ENCODE peak calls at places on chromosomes 7 and 10, in five cellular contexts. One of them, this sample, is unnamed.

GRCh38 chr7:38932509-38933168 is 23.6 kb upstream of the VPS41 start:
- DNase-seq in BE2C: peak; percentile 77
- DNase-seq in PC-9: peak; percentile 52
- DNase-seq in PC-3: peak; percentile 63
- DNase-seq in GM06990: peak; percentile 8
- DNase-seq in this sample: peak; percentile 71

GRCh38 chr10:90879062-90879461 is 7.3 kb downstream of the RPP30 start:
- DNase-seq in BE2C: no peak
- DNase-seq in PC-3: no peak
- DNase-seq in PC-9: no peak
- DNase-seq in GM06990: no peak
- DNase-seq in this sample: no peak

GRCh38 chr10:112446855-112447691 is at the start of the genes VTI1A and ZDHHC6:
- DNase-seq in BE2C: peak; percentile 88
- DNase-seq in GM06990: peak; percentile 85
- DNase-seq in PC-3: peak; percentile 75
- DNase-seq in PC-9: peak; percentile 65
- DNase-seq in this sample: peak; percentile 87

GRCh38 chr10:133230387-133231195 is 574 bp downstream of the UTF1 start:
- DNase-seq in PC-9: no peak
- DNase-seq in PC-3: no peak
- DNase-seq in GM06990: no peak
- DNase-seq in BE2C: no peak
- DNase-seq in this sample: no peak

GRCh38 chr7:138164804-138165203 is 88.5 kb downstream of the AKR1D1 start:
- DNase-seq in PC-9: no peak
- DNase-seq in BE2C: no peak
- DNase-seq in PC-3: no peak
- DNase-seq in GM06990: no peak
- DNase-seq in this sample: no peak

GRCh38 chr10:54985732-54986131 is 184.7 kb upstream of the PCDH15 start:
- DNase-seq in BE2C: no peak
- DNase-seq in PC-3: peak; percentile 72
- DNase-seq in PC-9: no peak
- DNase-seq in GM06990: no peak
- DNase-seq in this sample: no peak

GRCh38 chr10:125708971-125709503 is 10.5 kb upstream of the EDRF1 start:
- DNase-seq in PC-3: no peak
- DNase-seq in PC-9: no peak
- DNase-seq in BE2C: no peak
- DNase-seq in GM06990: no peak
- DNase-seq in this sample: no peak

GRCh38 chr10:133117688-133118071 is 30.0 kb downstream of the ADGRA1 start:
- DNase-seq in GM06990: no peak
- DNase-seq in PC-3: no peak
- DNase-seq in BE2C: no peak
- DNase-seq in PC-9: no peak
- DNase-seq in this sample: no peak

GRCh38 chr10:126634915-126635314 is 35.6 kb downstream of the C10orf90 start:
- DNase-seq in BE2C: no peak
- DNase-seq in GM06990: no peak
- DNase-seq in PC-3: peak; percentile 94
- DNase-seq in PC-9: no peak
- DNase-seq in this sample: no peak

GRCh38 chr7:120960714-120961113 is 10.1 kb downstream of the ING3 start:
- DNase-seq in BE2C: no peak
- DNase-seq in PC-9: no peak
- DNase-seq in GM06990: no peak
- DNase-seq in PC-3: no peak
- DNase-seq in this sample: no peak

GRCh38 chr10:93812664-93813338 is 55.1 kb downstream of the LGI1 start:
- DNase-seq in BE2C: no peak
- DNase-seq in PC-3: no peak
- DNase-seq in PC-9: no peak
- DNase-seq in GM06990: no peak
- DNase-seq in this sample: no peak

GRCh38 chr10:118568327-118568848 is 27.1 kb downstream of the PRLHR start:
- DNase-seq in PC-9: peak; percentile 30
- DNase-seq in GM06990: no peak
- DNase-seq in BE2C: peak; percentile 61
- DNase-seq in PC-3: peak; percentile 73
- DNase-seq in this sample: peak; percentile 34

GRCh38 chr7:35336444-35336843 is 82.5 kb upstream of the TBX20 start:
- DNase-seq in GM06990: no peak
- DNase-seq in PC-9: no peak
- DNase-seq in PC-3: no peak
- DNase-seq in BE2C: peak; percentile 57
- DNase-seq in this sample: peak; percentile 58

GRCh38 chr7:94250984-94251383 is 143.7 kb upstream of the COL1A2 start:
- DNase-seq in PC-3: no peak
- DNase-seq in GM06990: no peak
- DNase-seq in PC-9: peak; percentile 5
- DNase-seq in BE2C: no peak
- DNase-seq in this sample: no peak

GRCh38 chr7:42426163-42426562 is 189.2 kb upstream of the GLI3 start:
- DNase-seq in PC-9: no peak
- DNase-seq in GM06990: no peak
- DNase-seq in PC-3: peak; percentile 5
- DNase-seq in BE2C: no peak
- DNase-seq in this sample: no peak

GRCh38 chr10:22340362-22341189 is 4.7 kb upstream of the SPAG6 start:
- DNase-seq in PC-3: peak; percentile 54
- DNase-seq in PC-9: peak; percentile 72
- DNase-seq in BE2C: peak; percentile 77
- DNase-seq in GM06990: peak; percentile 82
- DNase-seq in this sample: peak; percentile 67

GRCh38 chr7:29511337-29511736 is 52.3 kb upstream of the PRR15 start:
- DNase-seq in PC-3: no peak
- DNase-seq in PC-9: no peak
- DNase-seq in GM06990: no peak
- DNase-seq in BE2C: no peak
- DNase-seq in this sample: no peak

GRCh38 chr7:132030883-132031282 is 474.5 kb upstream of the PODXL start:
- DNase-seq in PC-9: peak; percentile 61
- DNase-seq in GM06990: no peak
- DNase-seq in BE2C: no peak
- DNase-seq in PC-3: peak; percentile 81
- DNase-seq in this sample: no peak

GRCh38 chr10:73798927-73799563 is 12.4 kb downstream of the NDST2 start:
- DNase-seq in PC-3: no peak
- DNase-seq in GM06990: no peak
- DNase-seq in PC-9: no peak
- DNase-seq in BE2C: no peak
- DNase-seq in this sample: no peak

GRCh38 chr7:20598479-20599419 is 16.7 kb upstream of the ABCB5 start:
- DNase-seq in PC-9: peak; percentile 4
- DNase-seq in GM06990: peak; percentile 3
- DNase-seq in PC-3: peak; percentile 84
- DNase-seq in BE2C: no peak
- DNase-seq in this sample: no peak

GRCh38 chr7:27424231-27424630 is 181.6 kb downstream of the EVX1 start:
- DNase-seq in BE2C: no peak
- DNase-seq in PC-3: peak; percentile 42
- DNase-seq in GM06990: no peak
- DNase-seq in PC-9: peak; percentile 41
- DNase-seq in this sample: no peak

GRCh38 chr7:73901231-73901822 is 40.4 kb downstream of the TMEM270 start:
- DNase-seq in PC-3: no peak
- DNase-seq in GM06990: no peak
- DNase-seq in PC-9: no peak
- DNase-seq in BE2C: no peak
- DNase-seq in this sample: no peak

GRCh38 chr10:7436490-7437100 is 25.8 kb upstream of the SFMBT2 start:
- DNase-seq in PC-3: peak; percentile 13
- DNase-seq in BE2C: no peak
- DNase-seq in GM06990: no peak
- DNase-seq in PC-9: no peak
- DNase-seq in this sample: no peak

GRCh38 chr7:47435889-47436312 is 146.0 kb downstream of the TNS3 start:
- DNase-seq in GM06990: no peak
- DNase-seq in BE2C: peak; percentile 70
- DNase-seq in PC-9: peak; percentile 60
- DNase-seq in PC-3: peak; percentile 67
- DNase-seq in this sample: peak; percentile 61

GRCh38 chr10:133400624-133401424 is 6.9 kb downstream of the MTG1 start:
- DNase-seq in GM06990: no peak
- DNase-seq in PC-3: no peak
- DNase-seq in PC-9: no peak
- DNase-seq in BE2C: no peak
- DNase-seq in this sample: no peak

GRCh38 chr10:13162013-13162364 is 631 bp downstream of the MCM10 start:
- DNase-seq in PC-9: no peak
- DNase-seq in BE2C: peak; percentile 9
- DNase-seq in PC-3: no peak
- DNase-seq in GM06990: no peak
- DNase-seq in this sample: peak; percentile 5
- H3K4me3 ChIP-seq in PC-9: peak overlapping the region; percentile 77
- H3K4me3 ChIP-seq in BE2C: peak overlapping the region; percentile 90
- H3K4me3 ChIP-seq in PC-3: peak overlapping the region; percentile 89
- H3K4me3 ChIP-seq in GM06990: peak overlapping the region; percentile 72
- H3K4me3 ChIP-seq in this sample: peak overlapping the region; percentile 87

DNA sequence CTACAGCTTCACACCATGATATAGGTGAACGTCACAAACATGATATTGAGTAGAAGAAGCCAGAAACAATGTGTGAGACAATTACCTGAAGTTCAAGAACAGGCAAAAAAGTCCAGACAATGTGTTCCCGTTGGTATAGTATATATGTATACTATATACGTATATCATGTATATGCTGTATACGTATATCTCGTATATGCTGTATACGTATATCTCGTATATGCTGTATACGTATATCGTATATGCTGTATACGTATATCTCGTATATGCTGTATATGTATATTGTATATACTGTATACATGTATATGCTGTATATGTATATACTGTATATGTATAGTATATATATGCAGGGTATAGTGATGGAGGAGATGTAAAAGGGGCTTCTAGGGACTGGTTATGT is 10.8 kb downstream of the ZSCAN25 start:
- DNase-seq in PC-3: no peak
- DNase-seq in BE2C: no peak
- DNase-seq in PC-9: no peak
- DNase-seq in GM06990: no peak
- DNase-seq in this sample: no peak
- H3K36me3 ChIP-seq in PC-3: peaks cover 45% of the 10 kb centered on the region
- H3K36me3 ChIP-seq in BE2C: peaks cover 83% of the 10 kb centered on the region
- H3K36me3 ChIP-seq in PC-9: peaks cover 26% of the 10 kb centered on the region
- H3K36me3 ChIP-seq in GM06990: peaks cover 42% of the 10 kb centered on the region
- H3K36me3 ChIP-seq in this sample: peaks cover 72% of the 10 kb centered on the region

DNA sequence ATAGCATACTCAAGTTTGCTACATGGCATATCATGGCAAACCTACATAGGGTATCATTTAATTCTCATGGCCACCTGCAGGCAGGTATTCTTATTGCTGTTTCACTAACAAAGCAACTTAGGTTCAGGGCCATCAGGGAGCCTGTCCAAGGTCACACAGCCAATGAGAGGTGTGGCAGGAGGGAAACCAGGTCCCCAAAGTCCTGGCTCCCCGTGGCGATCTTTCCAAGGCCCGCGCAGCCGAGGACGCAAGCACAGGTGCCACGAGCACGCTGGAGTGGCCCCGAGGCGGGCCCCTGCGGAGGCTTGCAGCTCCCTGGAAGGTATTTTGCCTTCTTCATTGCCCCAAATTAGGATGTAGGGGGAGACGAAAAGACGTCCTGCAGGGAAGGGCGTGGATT is 20.8 kb downstream of the PRKAG2 start:
- DNase-seq in GM06990: no peak
- DNase-seq in BE2C: no peak
- DNase-seq in PC-3: peak; percentile 19
- DNase-seq in PC-9: no peak
- DNase-seq in this sample: no peak
- TF ChIP-seq CTCF in GM06990: no peak
- TF ChIP-seq CTCF in BE2C: no peak
- TF ChIP-seq CTCF in PC-3: peak; percentile 47
- TF ChIP-seq CTCF in PC-9: peak; percentile 61
- TF ChIP-seq CTCF in this sample: no peak

GRCh38 chr10:102064503-102064867 is 664 bp upstream of the HPS6 start:
- DNase-seq in GM06990: no peak
- DNase-seq in BE2C: no peak
- DNase-seq in PC-9: no peak
- DNase-seq in PC-3: no peak
- DNase-seq in this sample: no peak

GRCh38 chr10:102064868-102065560 is at the start of gene HPS6:
- DNase-seq in PC-3: peak; percentile 90
- DNase-seq in GM06990: peak; percentile 96
- DNase-seq in BE2C: peak; percentile 91
- DNase-seq in PC-9: peak; percentile 88
- DNase-seq in this sample: peak; percentile 91

GRCh38 chr10:102067091-102067916 is 2.2 kb downstream of the HPS6 start:
- DNase-seq in PC-9: no peak
- DNase-seq in PC-3: no peak
- DNase-seq in GM06990: no peak
- DNase-seq in BE2C: no peak
- DNase-seq in this sample: peak; percentile 21

GRCh38 chr10:102066421-102067068 is 1.4 kb downstream of the HPS6 start:
- DNase-seq in PC-3: no peak
- DNase-seq in GM06990: no peak
- DNase-seq in PC-9: no peak
- DNase-seq in BE2C: no peak
- DNase-seq in this sample: peak; percentile 91

GRCh38 chr10:102065561-102066420 is 642 bp downstream of the HPS6 start:
- DNase-seq in BE2C: peak; percentile 48
- DNase-seq in GM06990: peak; percentile 52
- DNase-seq in PC-3: no peak
- DNase-seq in PC-9: peak; percentile 21
- DNase-seq in this sample: peak; percentile 31
- H3K4me3 ChIP-seq in BE2C: peak overlapping the region; percentile 77
- H3K4me3 ChIP-seq in GM06990: peak overlapping the region; percentile 72
- H3K4me3 ChIP-seq in PC-3: peak overlapping the region; percentile 84
- H3K4me3 ChIP-seq in PC-9: peak overlapping the region; percentile 81
- H3K4me3 ChIP-seq in this sample: peak overlapping the region; percentile 85

GRCh38 chr7:76332073-76332472 is 26.7 kb downstream of the YWHAG start:
- DNase-seq in PC-9: no peak
- DNase-seq in GM06990: no peak
- DNase-seq in PC-3: no peak
- DNase-seq in BE2C: no peak
- DNase-seq in this sample: no peak
- H3K36me3 ChIP-seq in PC-9: peaks cover 17% of the 10 kb centered on the region
- H3K36me3 ChIP-seq in GM06990: peaks cover 21% of the 10 kb centered on the region
- H3K36me3 ChIP-seq in PC-3: peaks cover 59% of the 10 kb centered on the region
- H3K36me3 ChIP-seq in BE2C: peaks cover 68% of the 10 kb centered on the region
- H3K36me3 ChIP-seq in this sample: peaks cover 79% of the 10 kb centered on the region

GRCh38 chr7:8781166-8781565 is 347.8 kb downstream of the NXPH1 start:
- DNase-seq in BE2C: no peak
- DNase-seq in PC-9: no peak
- DNase-seq in GM06990: no peak
- DNase-seq in PC-3: no peak
- DNase-seq in this sample: no peak
- TF ChIP-seq CTCF in BE2C: no peak
- TF ChIP-seq CTCF in PC-9: no peak
- TF ChIP-seq CTCF in GM06990: no peak
- TF ChIP-seq CTCF in PC-3: no peak
- TF ChIP-seq CTCF in this sample: no peak